ENCODE peak calls at places on chromosomes 2 and 18, in six cellular contexts. R is neuronal stem cell, N is mesendoderm, J is trophoblast cell, X is H9, Z is H1. Y is an unnamed sample.

GRCh38 chr18:76757343-76757742 is 65.0 kb upstream of the ZNF236 start:
- DNase-seq in R (no peak), N (no peak), J (no peak), X (no peak), Z (no peak), Y (no peak)

GRCh38 chr18:36786686-36787085 is 42.1 kb downstream of the TPGS2 start:
- DNase-seq in R (no peak), N (peak; percentile 37), J (peak; percentile 61), X (no peak), Z (no peak), Y (peak; percentile 71)

GRCh38 chr2:79090678-79091077 is 2.9 kb upstream of the REG1B start:
- DNase-seq in R (no peak), N (no peak), J (no peak), X (no peak), Z (no peak), Y (no peak)

GRCh38 chr2:179558010-179558911 is 293.6 kb upstream of the SESTD1 start:
- DNase-seq in R (no peak), N (no peak), J (no peak), X (no peak), Z (no peak), Y (no peak)

GRCh38 chr2:172084484-172084733 is 898 bp upstream of the DLX1 start:
- DNase-seq in R (no peak), N (peak; percentile 66), J (no peak), X (no peak), Z (no peak), Y (no peak)

GRCh38 chr2:10039658-10040410 is 3.5 kb upstream of the KLF11 start:
- DNase-seq in R (no peak), N (no peak), J (no peak), X (no peak), Z (no peak), Y (no peak)

GRCh38 chr2:27407798-27408491 is 1.4 kb downstream of the PPM1G start:
- DNase-seq in R (peak; percentile 46), N (peak; percentile 90), J (peak; percentile 44), X (peak; percentile 60), Z (peak; percentile 50), Y (peak; percentile 73)

GRCh38 chr2:139162957-139163356 is 382.8 kb upstream of the NXPH2 start:
- DNase-seq in R (no peak), N (no peak), J (no peak), X (no peak), Z (no peak), Y (no peak)

GRCh38 chr18:52190630-52191029 is 149.4 kb upstream of the DCC start:
- DNase-seq in R (no peak), N (no peak), J (no peak), X (no peak), Z (no peak), Y (no peak)

GRCh38 chr2:9699139-9699823 is 68.5 kb upstream of the YWHAQ start:
- DNase-seq in R (no peak), N (peak; percentile 33), J (peak; percentile 90), X (no peak), Z (no peak), Y (peak; percentile 86)

GRCh38 chr18:54968807-54969206 is 9.5 kb upstream of the CCDC68 start:
- DNase-seq in R (no peak), N (no peak), J (no peak), X (no peak), Z (no peak), Y (no peak)

GRCh38 chr18:54975598-54975997 is 16.3 kb upstream of the CCDC68 start:
- DNase-seq in R (no peak), N (no peak), J (no peak), X (no peak), Z (no peak), Y (peak; percentile 11)

GRCh38 chr18:54973046-54973445 is 13.8 kb upstream of the CCDC68 start:
- DNase-seq in R (no peak), N (no peak), J (no peak), X (no peak), Z (no peak), Y (no peak)
- H2BK5ac ChIP-seq in R (no peak overlapping the region), N (no peak overlapping the region), J (no peak overlapping the region), X (no peak overlapping the region), Z (no peak overlapping the region), Y (no peak overlapping the region)

GRCh38 chr2:20012282-20013060 is at the start of gene MATN3:
- DNase-seq in R (peak; percentile 68), N (peak; percentile 79), J (peak; percentile 9), X (peak; percentile 68), Z (peak; percentile 73), Y (no peak)
- H2BK5ac ChIP-seq in R (no peak within 1 kb of the TSS), N (peak within 1 kb of the TSS; percentile 94), J (peak within 1 kb of the TSS; percentile 85), X (no peak within 1 kb of the TSS), Z (no peak within 1 kb of the TSS), Y (peak within 1 kb of the TSS; percentile 0)

DNA sequence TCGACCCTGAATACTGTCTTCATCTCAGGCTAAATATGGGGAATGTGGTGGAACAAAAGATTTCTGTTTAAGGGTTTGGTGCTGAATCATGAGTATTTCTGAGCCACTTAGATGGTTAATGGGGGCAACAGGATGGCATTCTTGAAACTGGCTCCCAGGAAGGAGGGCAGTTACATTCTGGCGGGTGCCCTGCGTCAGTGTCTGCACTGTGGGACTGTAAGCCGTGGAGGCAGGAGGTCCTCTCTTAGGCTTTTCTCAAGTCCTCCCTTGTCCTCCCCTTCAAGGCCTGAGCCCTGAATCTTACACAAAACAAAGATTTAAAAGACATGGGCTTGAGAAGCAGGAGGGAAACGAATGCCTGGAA is 45.7 kb downstream of the PSD4 start:
- DNase-seq in R (no peak), N (no peak), J (no peak), X (no peak), Z (no peak), Y (no peak)
- H2BK5ac ChIP-seq in R (no peak overlapping the region), N (no peak overlapping the region), J (no peak overlapping the region), X (no peak overlapping the region), Z (no peak overlapping the region), Y (no peak overlapping the region)

GRCh38 chr2:181419124-181419855 is 37.9 kb upstream of the ITGA4 start:
- DNase-seq in R (no peak), N (no peak), J (no peak), X (no peak), Z (no peak), Y (no peak)
- H2BK5ac ChIP-seq in R (no peak overlapping the region), N (no peak overlapping the region), J (no peak overlapping the region), X (no peak overlapping the region), Z (no peak overlapping the region), Y (no peak overlapping the region)

GRCh38 chr2:234423884-234424283 is 73.0 kb downstream of the ARL4C start:
- DNase-seq in R (no peak), N (no peak), J (no peak), X (no peak), Z (no peak), Y (no peak)

GRCh38 chr2:234426616-234427015 is 70.3 kb downstream of the ARL4C start:
- DNase-seq in R (no peak), N (no peak), J (no peak), X (no peak), Z (no peak), Y (no peak)

GRCh38 chr2:234425923-234426603 is 70.8 kb downstream of the ARL4C start:
- DNase-seq in R (no peak), N (no peak), J (no peak), X (no peak), Z (no peak), Y (no peak)

GRCh38 chr2:234429265-234429664 is 67.6 kb downstream of the ARL4C start:
- DNase-seq in R (no peak), N (no peak), J (no peak), X (no peak), Z (no peak), Y (no peak)

DNA sequence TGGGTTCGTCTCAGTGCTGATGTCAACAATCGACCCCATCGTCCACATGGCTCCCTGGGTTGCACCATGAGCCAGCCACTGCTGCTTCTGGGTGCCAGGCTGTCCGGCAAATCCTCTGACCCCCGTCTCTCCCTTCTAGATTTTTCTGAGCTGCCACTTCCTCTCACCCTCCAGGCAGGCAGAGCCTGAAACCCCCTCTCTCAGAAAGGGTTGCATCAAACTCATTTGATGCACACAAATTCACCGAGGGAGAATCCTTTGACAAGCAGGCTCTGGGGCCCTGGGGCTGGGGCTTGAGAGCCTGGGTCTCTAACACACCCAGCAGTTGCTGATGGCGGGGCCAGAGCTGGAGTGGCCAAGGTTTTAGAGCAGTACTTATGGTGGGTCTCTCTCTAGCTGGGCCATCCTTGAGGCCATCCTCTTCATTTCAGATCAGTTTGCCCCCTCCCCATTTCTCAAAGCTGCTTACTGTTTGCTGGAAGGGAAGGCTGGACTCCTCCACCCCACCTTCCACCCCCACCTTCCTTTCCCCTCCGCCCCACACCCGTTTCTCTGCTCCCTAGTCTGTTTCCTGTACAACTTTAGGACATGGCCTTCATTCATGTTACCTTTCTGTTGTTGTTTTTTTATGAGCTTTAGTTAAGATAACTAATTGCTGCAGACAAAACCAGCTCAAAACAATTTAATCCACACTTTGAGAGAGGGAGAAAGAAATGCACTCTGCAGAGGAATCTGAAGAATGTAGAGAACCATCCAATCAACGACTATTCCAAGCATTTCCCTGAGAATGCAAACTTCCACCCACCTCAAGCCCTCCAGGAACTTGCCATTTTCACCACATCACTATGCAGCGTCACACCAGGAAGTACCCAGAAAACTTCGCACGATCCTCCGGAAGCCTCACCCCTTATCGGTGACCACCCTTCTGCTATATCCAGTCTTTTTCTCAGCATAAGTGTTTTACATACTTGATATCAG is 69.5 kb downstream of the ARL4C start:
- DNase-seq in R (peak; percentile 68), N (peak; percentile 98), J (no peak), X (peak; percentile 71), Z (peak; percentile 51), Y (peak; percentile 90)
- H2BK5ac ChIP-seq in R (peak overlapping the region; percentile 40), N (peak overlapping the region; percentile 25), J (peak overlapping the region; percentile 76), X (no peak overlapping the region), Z (peak overlapping the region; percentile 60), Y (peak overlapping the region; percentile 79)

DNA sequence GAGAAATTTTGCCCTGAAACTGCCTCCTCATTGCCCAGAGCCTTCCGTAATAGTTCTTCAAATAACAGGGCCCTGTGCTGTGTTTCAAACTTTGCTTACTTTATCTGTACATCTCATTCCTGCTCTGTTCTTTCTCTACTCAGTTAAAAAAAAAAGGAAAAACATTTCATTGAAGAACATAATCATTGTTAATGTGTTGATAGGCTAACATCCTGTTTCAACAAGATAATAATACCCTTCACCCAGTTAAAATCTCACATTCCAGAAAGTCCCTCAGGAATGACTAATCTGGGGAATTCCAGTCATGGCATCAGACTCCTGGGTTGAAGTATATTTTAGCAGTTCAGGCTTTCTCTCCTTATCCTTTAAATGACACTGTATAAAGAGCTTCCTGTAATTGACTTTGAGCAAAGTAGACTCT is 45.6 kb upstream of the ITGAV start:
- DNase-seq in R (peak; percentile 52), N (peak; percentile 95), J (peak; percentile 49), X (no peak), Z (no peak), Y (peak; percentile 93)
- H2BK5ac ChIP-seq in R (no peak overlapping the region), N (no peak overlapping the region), J (no peak overlapping the region), X (no peak overlapping the region), Z (no peak overlapping the region), Y (peak overlapping the region; percentile 92)

GRCh38 chr2:162926501-162926900 is 87.9 kb upstream of the KCNH7 start:
- DNase-seq in R (no peak), N (peak; percentile 42), J (peak; percentile 82), X (no peak), Z (no peak), Y (no peak)
- H2BK5ac ChIP-seq in R (no peak overlapping the region), N (no peak overlapping the region), J (peak overlapping the region; percentile 98), X (no peak overlapping the region), Z (no peak overlapping the region), Y (peak overlapping the region; percentile 39)

GRCh38 chr18:21600526-21601410 is at the start of gene ESCO1:
- DNase-seq in R (peak; percentile 93), N (peak; percentile 99), J (peak; percentile 99), X (peak; percentile 97), Z (peak; percentile 95), Y (peak; percentile 98)
- H2BK5ac ChIP-seq in R (peak within 1 kb of the TSS; percentile 100), N (peak within 1 kb of the TSS; percentile 92), J (peak within 1 kb of the TSS; percentile 37), X (no peak within 1 kb of the TSS), Z (peak within 1 kb of the TSS; percentile 96), Y (peak within 1 kb of the TSS; percentile 82)